ENCODE peak calls at places on chromosomes 16 and 17, in eight cellular contexts. N is DMS153; V is activated T-helper 9 cell treated with anti-CD3 and anti-CD28 coated beads, Interleukin-2, amount 50 U/mL, for 16 hours; E is NCI-H1436; H is left cardiac atrium; D is T-helper 1 cell; T is AG04450; A is kidney epithelial cell. J is an unnamed sample.

GRCh38 chr16:73671102-73671501 is 623.2 kb upstream of the ZFHX3 start:
- DNase-seq in H (no peak), D (no peak), E (no peak), T (no peak), V (no peak), N (no peak), A (no peak), J (no peak)

GRCh38 chr16:21940570-21940969 is 12.6 kb upstream of the UQCRC2 start:
- DNase-seq in V (no peak), H (no peak), A (no peak), T (no peak), D (no peak), E (no peak), N (no peak), J (no peak)

GRCh38 chr17:49553676-49554335 is 21.9 kb upstream of the NXPH3 start:
- DNase-seq in A (no peak), D (no peak), T (no peak), N (no peak), H (no peak), E (no peak), V (no peak), J (no peak)

GRCh38 chr17:45579529-45580495 is 89.3 kb upstream of the PLEKHM1 start:
- DNase-seq in E (no peak), T (no peak), H (no peak), A (no peak), D (no peak), V (no peak), N (no peak), J (no peak)

GRCh38 chr16:1645914-1646525 is 32.1 kb upstream of the JPT2 start:
- DNase-seq in E (no peak), N (no peak), A (no peak), T (no peak), V (peak; percentile 16), H (no peak), D (no peak), J (no peak)

GRCh38 chr16:48271728-48272127 is 24.4 kb upstream of the ABCC11 start:
- DNase-seq in D (no peak), V (no peak), N (no peak), A (no peak), E (no peak), H (no peak), T (no peak), J (no peak)

GRCh38 chr17:78838574-78839005 is 2.0 kb downstream of the USP36 start:
- DNase-seq in V (no peak), D (no peak), A (no peak), H (no peak), E (no peak), N (peak; percentile 63), T (no peak), J (no peak)

GRCh38 chr17:41535764-41536481 is 7.8 kb upstream of the KRT19 start:
- DNase-seq in V (no peak), T (no peak), E (no peak), N (no peak), H (no peak), A (no peak), D (no peak), J (no peak)

GRCh38 chr17:41026668-41027471 is at the start of gene KRTAP1-5:
- DNase-seq in E (no peak), N (no peak), D (no peak), A (no peak), V (no peak), H (no peak), T (peak; percentile 64), J (no peak)

GRCh38 chr16:88638323-88639230 is at the start of gene IL17C:
- DNase-seq in N (peak; percentile 88), D (no peak), V (no peak), A (no peak), H (no peak), E (no peak), T (no peak), J (no peak)

GRCh38 chr17:77456951-77457548 is 316.3 kb downstream of the SEC14L1 start:
- DNase-seq in V (no peak), D (no peak), E (no peak), H (no peak), T (no peak), A (no peak), N (no peak), J (no peak)

GRCh38 chr17:50268040-50268439 is 6.2 kb upstream of the TMEM92 start:
- DNase-seq in N (no peak), E (no peak), A (no peak), H (peak; percentile 12), D (no peak), T (no peak), V (no peak), J (no peak)

GRCh38 chr17:81057079-81057730 is 22.3 kb downstream of the BAIAP2 start:
- DNase-seq in N (no peak), E (no peak), D (no peak), H (peak; percentile 62), V (no peak), A (no peak), T (no peak), J (no peak)

GRCh38 chr16:79047337-79047736 is 553.2 kb downstream of the MAF start:
- DNase-seq in A (no peak), T (no peak), H (no peak), D (no peak), N (no peak), E (peak; percentile 27), V (no peak), J (no peak)

GRCh38 chr17:34740516-34740915 is 161.1 kb downstream of the TMEM132E start:
- DNase-seq in V (no peak), E (no peak), H (no peak), D (no peak), A (no peak), T (no peak), N (no peak), J (no peak)

GRCh38 chr16:10126686-10127085 is 55.5 kb downstream of the GRIN2A start:
- DNase-seq in V (no peak), D (no peak), A (peak; percentile 31), E (no peak), H (no peak), T (no peak), N (no peak), J (no peak)

GRCh38 chr16:19382887-19383816 is 34.5 kb upstream of the TMC5 start:
- DNase-seq in D (no peak), N (peak; percentile 30), T (no peak), V (no peak), H (no peak), A (no peak), E (no peak), J (no peak)

GRCh38 chr17:79023886-79024771 is at the start of gene C1QTNF1:
- DNase-seq in D (no peak), A (no peak), H (peak; percentile 84), V (no peak), E (no peak), N (no peak), T (no peak), J (no peak)